ENCODE peak calls at places on chromosomes 4 and X, in nine cellular contexts. One of them, this sample, is unnamed.

GRCh38 chrX:9464435-9465371 is at the start of gene TBL1X:
- DNase-seq in choroid plexus epithelial cell: peak
- DNase-seq in IMR-90: peak
- DNase-seq in osteoblast: peak
- DNase-seq in kidney epithelial cell: no peak
- DNase-seq in ascending aorta: no peak
- DNase-seq in fibroblast of lung: peak
- DNase-seq in HCT116: no peak
- DNase-seq in WERI-Rb-1: peak
- DNase-seq in this sample: no peak

GRCh38 chr4:24594887-24595286 is 10.5 kb upstream of the DHX15 start:
- DNase-seq in choroid plexus epithelial cell: peak
- DNase-seq in IMR-90: peak
- DNase-seq in osteoblast: peak
- DNase-seq in kidney epithelial cell: peak
- DNase-seq in ascending aorta: no peak
- DNase-seq in fibroblast of lung: peak
- DNase-seq in HCT116: no peak
- DNase-seq in WERI-Rb-1: no peak
- DNase-seq in this sample: no peak

GRCh38 chr4:40121515-40121914 is 64.9 kb downstream of the N4BP2 start:
- DNase-seq in choroid plexus epithelial cell: peak
- DNase-seq in IMR-90: peak
- DNase-seq in osteoblast: peak
- DNase-seq in kidney epithelial cell: peak
- DNase-seq in ascending aorta: no peak
- DNase-seq in fibroblast of lung: peak
- DNase-seq in HCT116: peak
- DNase-seq in WERI-Rb-1: no peak
- DNase-seq in this sample: peak

GRCh38 chr4:1232661-1233621 is 16.0 kb downstream of the CTBP1 start:
- DNase-seq in choroid plexus epithelial cell: peak
- DNase-seq in IMR-90: peak
- DNase-seq in osteoblast: peak
- DNase-seq in kidney epithelial cell: no peak
- DNase-seq in ascending aorta: no peak
- DNase-seq in fibroblast of lung: peak
- DNase-seq in HCT116: no peak
- DNase-seq in WERI-Rb-1: no peak
- DNase-seq in this sample: no peak

GRCh38 chrX:125765347-125765746 is 400.7 kb downstream of the DCAF12L2 start:
- DNase-seq in choroid plexus epithelial cell: no peak
- DNase-seq in IMR-90: no peak
- DNase-seq in osteoblast: no peak
- DNase-seq in kidney epithelial cell: no peak
- DNase-seq in ascending aorta: no peak
- DNase-seq in fibroblast of lung: no peak
- DNase-seq in HCT116: no peak
- DNase-seq in WERI-Rb-1: no peak
- DNase-seq in this sample: no peak

GRCh38 chrX:136781180-136781797 is 557 bp upstream of the ARHGEF6 start:
- DNase-seq in choroid plexus epithelial cell: peak
- DNase-seq in IMR-90: no peak
- DNase-seq in osteoblast: no peak
- DNase-seq in kidney epithelial cell: no peak
- DNase-seq in ascending aorta: no peak
- DNase-seq in fibroblast of lung: no peak
- DNase-seq in HCT116: no peak
- DNase-seq in WERI-Rb-1: no peak
- DNase-seq in this sample: no peak

GRCh38 chr4:77911091-77911490 is 48.5 kb downstream of the MRPL1 start:
- DNase-seq in choroid plexus epithelial cell: no peak
- DNase-seq in IMR-90: peak
- DNase-seq in osteoblast: no peak
- DNase-seq in kidney epithelial cell: no peak
- DNase-seq in ascending aorta: no peak
- DNase-seq in fibroblast of lung: peak
- DNase-seq in HCT116: no peak
- DNase-seq in WERI-Rb-1: no peak
- DNase-seq in this sample: no peak

GRCh38 chr4:122702939-122703338 is 29.6 kb upstream of the BBS12 start:
- DNase-seq in choroid plexus epithelial cell: no peak
- DNase-seq in IMR-90: no peak
- DNase-seq in osteoblast: no peak
- DNase-seq in kidney epithelial cell: no peak
- DNase-seq in ascending aorta: no peak
- DNase-seq in fibroblast of lung: no peak
- DNase-seq in HCT116: no peak
- DNase-seq in WERI-Rb-1: no peak
- DNase-seq in this sample: no peak

GRCh38 chr4:168503652-168504362 is 7.0 kb downstream of the PALLD start:
- DNase-seq in choroid plexus epithelial cell: no peak
- DNase-seq in IMR-90: no peak
- DNase-seq in osteoblast: no peak
- DNase-seq in kidney epithelial cell: no peak
- DNase-seq in ascending aorta: no peak
- DNase-seq in fibroblast of lung: no peak
- DNase-seq in HCT116: no peak
- DNase-seq in WERI-Rb-1: no peak
- DNase-seq in this sample: no peak

GRCh38 chrX:47361538-47362511 is 8.6 kb upstream of the ZNF157 start:
- DNase-seq in choroid plexus epithelial cell: peak
- DNase-seq in IMR-90: peak
- DNase-seq in osteoblast: peak
- DNase-seq in kidney epithelial cell: peak
- DNase-seq in ascending aorta: peak
- DNase-seq in fibroblast of lung: peak
- DNase-seq in HCT116: peak
- DNase-seq in WERI-Rb-1: peak
- DNase-seq in this sample: peak

GRCh38 chrX:9856596-9856995 is 70.4 kb downstream of the SHROOM2 start:
- DNase-seq in choroid plexus epithelial cell: no peak
- DNase-seq in IMR-90: no peak
- DNase-seq in osteoblast: no peak
- DNase-seq in kidney epithelial cell: no peak
- DNase-seq in ascending aorta: no peak
- DNase-seq in fibroblast of lung: no peak
- DNase-seq in HCT116: no peak
- DNase-seq in WERI-Rb-1: no peak
- DNase-seq in this sample: no peak

GRCh38 chrX:41178201-41178600 is 93.0 kb downstream of the USP9X start:
- DNase-seq in choroid plexus epithelial cell: no peak
- DNase-seq in IMR-90: no peak
- DNase-seq in osteoblast: no peak
- DNase-seq in kidney epithelial cell: no peak
- DNase-seq in ascending aorta: no peak
- DNase-seq in fibroblast of lung: no peak
- DNase-seq in HCT116: no peak
- DNase-seq in WERI-Rb-1: no peak
- DNase-seq in this sample: no peak

GRCh38 chr4:48792348-48793006 is 12.4 kb upstream of the FRYL start:
- DNase-seq in choroid plexus epithelial cell: peak
- DNase-seq in IMR-90: no peak
- DNase-seq in osteoblast: no peak
- DNase-seq in kidney epithelial cell: no peak
- DNase-seq in ascending aorta: no peak
- DNase-seq in fibroblast of lung: no peak
- DNase-seq in HCT116: no peak
- DNase-seq in WERI-Rb-1: no peak
- DNase-seq in this sample: no peak

GRCh38 chr4:42618018-42618417 is 38.9 kb downstream of the ATP8A1 start:
- DNase-seq in choroid plexus epithelial cell: no peak
- DNase-seq in IMR-90: no peak
- DNase-seq in osteoblast: no peak
- DNase-seq in kidney epithelial cell: no peak
- DNase-seq in ascending aorta: no peak
- DNase-seq in fibroblast of lung: no peak
- DNase-seq in HCT116: no peak
- DNase-seq in WERI-Rb-1: no peak
- DNase-seq in this sample: no peak

GRCh38 chr4:168514249-168514852 is 17.5 kb downstream of the PALLD start:
- DNase-seq in choroid plexus epithelial cell: peak
- DNase-seq in IMR-90: peak
- DNase-seq in osteoblast: no peak
- DNase-seq in kidney epithelial cell: no peak
- DNase-seq in ascending aorta: no peak
- DNase-seq in fibroblast of lung: peak
- DNase-seq in HCT116: no peak
- DNase-seq in WERI-Rb-1: no peak
- DNase-seq in this sample: no peak

GRCh38 chr4:71125137-71125536 is 131.7 kb downstream of the DCK start:
- DNase-seq in choroid plexus epithelial cell: no peak
- DNase-seq in IMR-90: no peak
- DNase-seq in osteoblast: no peak
- DNase-seq in kidney epithelial cell: no peak
- DNase-seq in ascending aorta: no peak
- DNase-seq in fibroblast of lung: no peak
- DNase-seq in HCT116: no peak
- DNase-seq in WERI-Rb-1: no peak
- DNase-seq in this sample: no peak

GRCh38 chr4:71126719-71127118 is 133.3 kb downstream of the DCK start:
- DNase-seq in choroid plexus epithelial cell: peak
- DNase-seq in IMR-90: peak
- DNase-seq in osteoblast: peak
- DNase-seq in kidney epithelial cell: peak
- DNase-seq in ascending aorta: no peak
- DNase-seq in fibroblast of lung: peak
- DNase-seq in HCT116: peak
- DNase-seq in WERI-Rb-1: no peak
- DNase-seq in this sample: peak

GRCh38 chr4:71123951-71124350 is 130.5 kb downstream of the DCK start:
- DNase-seq in choroid plexus epithelial cell: no peak
- DNase-seq in IMR-90: no peak
- DNase-seq in osteoblast: no peak
- DNase-seq in kidney epithelial cell: no peak
- DNase-seq in ascending aorta: no peak
- DNase-seq in fibroblast of lung: no peak
- DNase-seq in HCT116: no peak
- DNase-seq in WERI-Rb-1: no peak
- DNase-seq in this sample: no peak

GRCh38 chr4:71120831-71121524 is 127.5 kb downstream of the DCK start:
- DNase-seq in choroid plexus epithelial cell: no peak
- DNase-seq in IMR-90: no peak
- DNase-seq in osteoblast: no peak
- DNase-seq in kidney epithelial cell: no peak
- DNase-seq in ascending aorta: no peak
- DNase-seq in fibroblast of lung: no peak
- DNase-seq in HCT116: no peak
- DNase-seq in WERI-Rb-1: no peak
- DNase-seq in this sample: no peak
- H3K4me3 ChIP-seq in choroid plexus epithelial cell: no peak
- H3K4me3 ChIP-seq in IMR-90: no peak
- H3K4me3 ChIP-seq in osteoblast: no peak
- H3K4me3 ChIP-seq in kidney epithelial cell: no peak
- H3K4me3 ChIP-seq in ascending aorta: no peak
- H3K4me3 ChIP-seq in fibroblast of lung: no peak
- H3K4me3 ChIP-seq in HCT116: no peak
- H3K4me3 ChIP-seq in WERI-Rb-1: no peak
- H3K4me3 ChIP-seq in this sample: no peak

DNA sequence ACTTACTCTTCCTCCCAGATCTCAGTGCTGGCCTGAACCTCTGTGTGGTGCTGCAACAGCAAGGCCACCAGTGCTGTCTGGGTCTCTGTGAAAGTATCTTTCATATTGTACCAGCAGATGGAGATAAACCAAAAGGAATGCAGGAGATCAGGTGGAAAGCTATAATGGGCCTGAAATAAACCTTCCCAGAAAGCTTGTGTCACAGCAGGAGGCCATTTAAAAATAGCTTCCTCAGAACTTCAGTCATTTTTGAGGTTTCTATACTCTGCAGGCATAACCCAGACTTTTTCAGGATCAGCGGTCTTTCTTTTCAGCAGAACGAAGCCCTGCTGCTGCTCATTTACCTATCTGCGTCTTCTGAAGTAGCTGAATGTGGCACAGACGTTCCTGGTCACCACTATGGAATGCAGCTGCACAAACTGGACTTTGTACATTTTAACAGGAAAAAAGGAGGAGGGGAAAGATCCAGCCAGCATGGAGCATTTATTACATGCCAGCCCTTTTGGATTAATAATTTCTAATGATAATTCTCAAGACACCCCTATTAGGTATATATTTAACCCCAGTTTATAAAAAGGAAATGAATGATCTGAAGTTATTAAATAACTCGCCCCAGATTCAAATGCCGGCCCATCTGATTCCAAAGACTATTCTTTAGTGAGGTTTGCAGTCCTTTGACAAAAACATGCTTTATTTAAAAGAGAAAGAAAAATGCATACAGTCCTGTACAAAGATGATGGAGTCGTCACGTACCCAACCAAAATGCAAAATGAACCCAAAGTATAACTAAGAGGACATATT is 119.7 kb downstream of the NFKB1 start:
- DNase-seq in choroid plexus epithelial cell: peak
- DNase-seq in IMR-90: peak
- DNase-seq in osteoblast: peak
- DNase-seq in kidney epithelial cell: peak
- DNase-seq in ascending aorta: no peak
- DNase-seq in fibroblast of lung: peak
- DNase-seq in HCT116: peak
- DNase-seq in WERI-Rb-1: peak
- DNase-seq in this sample: peak
- TF ChIP-seq CTCF in choroid plexus epithelial cell: peak
- TF ChIP-seq CTCF in IMR-90: peak
- TF ChIP-seq CTCF in osteoblast: peak
- TF ChIP-seq CTCF in kidney epithelial cell: peak
- TF ChIP-seq CTCF in ascending aorta: peak
- TF ChIP-seq CTCF in fibroblast of lung: peak
- TF ChIP-seq CTCF in HCT116: peak
- TF ChIP-seq CTCF in WERI-Rb-1: peak
- TF ChIP-seq CTCF in this sample: peak

GRCh38 chrX:86148024-86148511 is at the start of gene DACH2:
- DNase-seq in choroid plexus epithelial cell: peak
- DNase-seq in IMR-90: peak
- DNase-seq in osteoblast: peak
- DNase-seq in kidney epithelial cell: peak
- DNase-seq in ascending aorta: peak
- DNase-seq in fibroblast of lung: peak
- DNase-seq in HCT116: no peak
- DNase-seq in WERI-Rb-1: peak
- DNase-seq in this sample: no peak
- H3K4me3 ChIP-seq in choroid plexus epithelial cell: peak
- H3K4me3 ChIP-seq in IMR-90: peak
- H3K4me3 ChIP-seq in osteoblast: peak
- H3K4me3 ChIP-seq in kidney epithelial cell: peak
- H3K4me3 ChIP-seq in ascending aorta: peak
- H3K4me3 ChIP-seq in fibroblast of lung: peak
- H3K4me3 ChIP-seq in HCT116: no peak
- H3K4me3 ChIP-seq in WERI-Rb-1: peak
- H3K4me3 ChIP-seq in this sample: peak

DNA sequence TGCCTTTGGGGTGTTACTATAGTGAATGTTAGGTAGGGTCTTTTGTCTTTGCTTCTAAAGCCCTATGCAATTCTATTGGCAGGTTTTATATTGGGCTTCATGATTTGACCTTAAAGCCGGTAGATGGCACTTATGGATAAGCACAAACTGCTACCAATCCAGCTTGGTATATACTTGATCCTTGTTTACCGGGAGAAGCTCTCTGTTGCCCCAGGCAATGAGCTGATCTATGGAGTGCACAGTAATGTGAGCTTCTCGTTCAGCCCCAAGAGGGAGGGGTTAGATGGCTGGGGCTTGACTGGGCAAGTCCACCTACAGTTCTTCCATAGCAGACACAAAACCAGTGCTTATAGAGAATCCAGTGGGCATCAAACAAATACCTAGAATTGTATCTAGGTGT is 287.2 kb upstream of the CT83 start:
- DNase-seq in choroid plexus epithelial cell: no peak
- DNase-seq in IMR-90: no peak
- DNase-seq in osteoblast: no peak
- DNase-seq in kidney epithelial cell: no peak
- DNase-seq in ascending aorta: no peak
- DNase-seq in fibroblast of lung: no peak
- DNase-seq in HCT116: no peak
- DNase-seq in WERI-Rb-1: no peak
- DNase-seq in this sample: peak
- TF ChIP-seq CTCF in choroid plexus epithelial cell: no peak
- TF ChIP-seq CTCF in IMR-90: no peak
- TF ChIP-seq CTCF in osteoblast: no peak
- TF ChIP-seq CTCF in kidney epithelial cell: no peak
- TF ChIP-seq CTCF in ascending aorta: no peak
- TF ChIP-seq CTCF in fibroblast of lung: no peak
- TF ChIP-seq CTCF in HCT116: no peak
- TF ChIP-seq CTCF in WERI-Rb-1: no peak
- TF ChIP-seq CTCF in this sample: no peak